ENCODE peak calls at places on chromosomes 6 and 20, in six cellular contexts. H is activated T-cell treated with anti-CD3 and anti-CD28 coated beads, Interleukin-2, amount 50 U/mL, for 72 hours; C is SW 1271; Y is kidney tubule cell; W is sigmoid colon; M is non-pigmented ciliary epithelial cell. E is an unnamed sample.

GRCh38 chr20:34112600-34113061 is 588 bp upstream of the EIF2S2 start:
- DNase-seq in M (no peak), Y (no peak), W (peak), C (peak), H (no peak), E (no peak)

GRCh38 chr6:27873101-27874030 is 38.8 kb downstream of the OR2B2 start:
- DNase-seq in M (no peak), Y (peak), C (peak), H (peak), W (no peak), E (no peak)

GRCh38 chr6:13186861-13187260 is 141.5 kb downstream of the TBC1D7 start:
- DNase-seq in H (no peak), Y (no peak), W (no peak), M (no peak), C (no peak), E (no peak)

GRCh38 chr6:141105481-141105880 is 1027.2 kb upstream of the GJE1 start:
- DNase-seq in C (no peak), W (no peak), H (no peak), M (peak), Y (peak), E (no peak)

GRCh38 chr6:155473741-155474140 is 18.1 kb upstream of the NOX3 start:
- DNase-seq in Y (no peak), M (no peak), H (no peak), W (no peak), C (no peak), E (no peak)

GRCh38 chr20:44883214-44883902 is 2.1 kb upstream of the YWHAB start:
- DNase-seq in H (no peak), Y (no peak), C (no peak), W (no peak), M (no peak), E (no peak)

GRCh38 chr6:96465321-96465903 is 56.2 kb upstream of the UFL1 start:
- DNase-seq in Y (no peak), M (no peak), C (no peak), W (no peak), H (peak), E (peak)

GRCh38 chr20:48064929-48065328 is 279.6 kb upstream of the SULF2 start:
- DNase-seq in M (no peak), C (no peak), W (no peak), Y (peak), H (no peak), E (peak)

GRCh38 chr20:56430471-56430870 is 18.4 kb downstream of the CASS4 start:
- DNase-seq in M (no peak), H (no peak), Y (no peak), W (no peak), C (no peak), E (no peak)

GRCh38 chr20:22686097-22686496 is 101.7 kb upstream of the FOXA2 start:
- DNase-seq in C (peak), M (peak), H (no peak), Y (peak), W (no peak), E (peak)

GRCh38 chr20:20658123-20658522 is 54.3 kb downstream of the RALGAPA2 start:
- DNase-seq in Y (no peak), H (no peak), C (no peak), M (no peak), W (no peak), E (no peak)

GRCh38 chr20:41030536-41031242 is 2.1 kb downstream of the TOP1 start:
- DNase-seq in C (no peak), M (no peak), Y (no peak), H (no peak), W (no peak), E (peak)

GRCh38 chr20:52313335-52313963 is 121.9 kb upstream of the ZFP64 start:
- DNase-seq in C (peak), W (no peak), H (no peak), M (peak), Y (peak), E (peak)

GRCh38 chr6:136728033-136728939 is 64.0 kb downstream of the MAP3K5 start:
- DNase-seq in C (no peak), M (no peak), W (no peak), Y (no peak), H (no peak), E (peak)

GRCh38 chr6:108438918-108439317 is 121.8 kb upstream of the FOXO3 start:
- DNase-seq in Y (no peak), M (no peak), W (no peak), H (no peak), C (no peak), E (no peak)

GRCh38 chr20:33679758-33680485 is 5.7 kb upstream of the NECAB3 start:
- DNase-seq in C (no peak), W (no peak), H (peak), M (no peak), Y (no peak), E (no peak)

GRCh38 chr6:154606457-154606856 is 96.0 kb upstream of the CNKSR3 start:
- DNase-seq in H (peak), W (no peak), Y (peak), M (no peak), C (no peak), E (no peak)

GRCh38 chr20:58374027-58374850 is 14.8 kb upstream of the VAPB start:
- DNase-seq in W (no peak), M (no peak), H (no peak), Y (no peak), C (no peak), E (no peak)

GRCh38 chr20:25030649-25031026 is 27.3 kb downstream of the ACSS1 start:
- DNase-seq in Y (no peak), H (no peak), M (no peak), C (no peak), W (no peak), E (no peak)

GRCh38 chr6:126811307-126811706 is 307.2 kb upstream of the RSPO3 start:
- DNase-seq in Y (no peak), W (peak), M (no peak), H (no peak), C (no peak), E (no peak)

GRCh38 chr6:130178692-130179091 is 44.1 kb downstream of the SAMD3 start:
- DNase-seq in M (peak), H (no peak), W (no peak), C (no peak), Y (peak), E (peak)

GRCh38 chr6:127900935-127901334 is at the start of gene THEMIS:
- DNase-seq in W (no peak), Y (no peak), H (peak), C (no peak), M (no peak), E (no peak)

GRCh38 chr20:31606928-31607639 is 2.0 kb downstream of the ID1 start:
- DNase-seq in W (no peak), M (no peak), C (no peak), H (no peak), Y (peak), E (peak)

GRCh38 chr6:127716425-127716930 is 139.5 kb downstream of the C6orf58 start:
- DNase-seq in Y (no peak), M (no peak), H (no peak), C (no peak), W (no peak), E (no peak)

GRCh38 chr6:14277405-14277930 is 159.9 kb downstream of the CD83 start:
- DNase-seq in M (no peak), C (no peak), W (no peak), H (no peak), Y (peak), E (no peak)

GRCh38 chr6:104951677-104952076 is 5.2 kb upstream of the LIN28B start:
- DNase-seq in Y (no peak), M (no peak), C (no peak), W (no peak), H (no peak), E (no peak)

GRCh38 chr20:10674684-10675455 is 1.1 kb upstream of the JAG1 start:
- DNase-seq in W (peak), M (no peak), H (peak), Y (peak), C (peak), E (peak)